ENCODE peak calls at places on chromosomes 1 and 21, in ten cellular contexts. L is aorta, Q is GM04504, A is NCI-H2081, I is choroid plexus epithelial cell, Z is AG10803, F is NCI-H1105, T is germinal center, G is Calu3, D is T47D. C is an unnamed sample.
A peak's percentile ranks its signal among the peaks of the same experiment; 100 is the strongest.

GRCh38 chr1:86227026-86227425 is 70.5 kb upstream of the COL24A1 start:
- DNase-seq in T (no peak), Q (no peak), G (no peak), Z (peak; percentile 29), L (no peak), D (no peak), F (no peak), A (no peak), I (no peak), C (no peak)

GRCh38 chr1:67601955-67602354 is 83.0 kb upstream of the GADD45A start:
- DNase-seq in A (no peak), T (no peak), I (no peak), G (no peak), F (no peak), D (no peak), Z (no peak), Q (no peak), L (no peak), C (no peak)

GRCh38 chr1:32592953-32593352 is 53.7 kb downstream of the ZBTB8A start:
- DNase-seq in D (no peak), Z (peak; percentile 12), G (no peak), I (peak; percentile 23), A (no peak), Q (peak; percentile 5), F (no peak), T (no peak), L (no peak), C (no peak)

GRCh38 chr1:15354580-15354965 is 55.1 kb upstream of the EFHD2 start:
- DNase-seq in D (no peak), I (peak; percentile 57), F (no peak), T (no peak), A (no peak), Q (no peak), G (no peak), Z (peak; percentile 41), L (no peak), C (no peak)

GRCh38 chr1:158121604-158122254 is 59.0 kb upstream of the CD1D start:
- DNase-seq in F (peak; percentile 44), Z (peak; percentile 18), T (peak; percentile 65), Q (no peak), A (peak; percentile 36), G (peak; percentile 75), I (peak; percentile 67), L (no peak), D (peak; percentile 65), C (peak; percentile 45)

GRCh38 chr1:35845766-35846165 is 37.2 kb upstream of the AGO1 start:
- DNase-seq in I (peak; percentile 2), A (no peak), Q (no peak), G (no peak), Z (peak; percentile 41), T (no peak), L (no peak), D (no peak), F (no peak), C (no peak)

GRCh38 chr1:27011976-27012563 is 580 bp downstream of the TENT5B start:
- DNase-seq in G (no peak), A (no peak), L (peak; percentile 56), F (no peak), I (no peak), Z (no peak), T (no peak), D (no peak), Q (no peak), C (no peak)

GRCh38 chr1:211947396-211948295 is 87.7 kb downstream of the INTS7 start:
- DNase-seq in D (no peak), Z (no peak), Q (no peak), A (peak; percentile 98), T (no peak), F (peak; percentile 86), L (no peak), I (no peak), G (no peak), C (no peak)

GRCh38 chr1:235999259-235999925 is 65.5 kb downstream of the NID1 start:
- DNase-seq in Z (peak; percentile 89), F (no peak), L (no peak), A (no peak), Q (peak; percentile 76), I (peak; percentile 97), D (no peak), T (no peak), G (no peak), C (peak; percentile 71)

GRCh38 chr1:6257541-6258069 is 3.3 kb downstream of the GPR153 start:
- DNase-seq in F (no peak), Z (no peak), Q (no peak), G (no peak), T (no peak), A (no peak), I (no peak), L (no peak), D (no peak), C (no peak)

GRCh38 chr1:209621329-209621728 is 30.9 kb downstream of the LAMB3 start:
- DNase-seq in I (no peak), L (no peak), T (no peak), Q (no peak), G (no peak), F (peak; percentile 26), A (peak; percentile 62), D (no peak), Z (no peak), C (no peak)

GRCh38 chr1:200669314-200670214 is at the start of gene DDX59:
- DNase-seq in Z (peak; percentile 98), G (peak; percentile 98), L (peak; percentile 98), A (peak; percentile 97), Q (peak; percentile 95), D (peak; percentile 91), T (peak; percentile 96), I (peak; percentile 98), F (peak; percentile 93), C (peak; percentile 97)

GRCh38 chr21:39074508-39074907 is 108.7 kb downstream of the PSMG1 start:
- DNase-seq in G (no peak), D (no peak), F (no peak), I (no peak), T (no peak), L (no peak), Q (no peak), Z (no peak), A (no peak), C (no peak)

GRCh38 chr1:147292635-147293251 is 50.3 kb downstream of the CHD1L start:
- DNase-seq in L (peak; percentile 53), D (no peak), Q (peak; percentile 87), T (no peak), F (no peak), A (no peak), G (no peak), I (peak; percentile 79), Z (peak; percentile 94), C (no peak)

GRCh38 chr1:19597463-19598309 is 46.4 kb upstream of the NBL1 start:
- DNase-seq in L (no peak), Q (no peak), T (no peak), Z (peak; percentile 29), D (no peak), A (peak; percentile 36), G (no peak), I (peak; percentile 64), F (peak; percentile 17), C (no peak)

GRCh38 chr1:43878854-43879253 is 54.7 kb upstream of the ARTN start:
- DNase-seq in D (no peak), L (no peak), F (no peak), Q (no peak), I (no peak), A (peak; percentile 90), T (no peak), Z (no peak), G (no peak), C (no peak)

GRCh38 chr1:230112131-230112701 is 45.2 kb downstream of the GALNT2 start:
- DNase-seq in D (no peak), L (no peak), Z (no peak), A (no peak), T (no peak), G (no peak), Q (no peak), F (no peak), I (no peak), C (no peak)

GRCh38 chr1:71330991-71331390 is 250.2 kb upstream of the ZRANB2 start:
- DNase-seq in I (no peak), Q (no peak), A (no peak), L (no peak), D (no peak), G (no peak), T (no peak), F (no peak), Z (no peak), C (no peak)

GRCh38 chr1:234170622-234171021 is 202.6 kb upstream of the COA6 start:
- DNase-seq in I (no peak), F (no peak), T (no peak), Q (no peak), D (no peak), G (no peak), A (no peak), Z (no peak), L (no peak), C (no peak)

GRCh38 chr1:116404699-116405098 is 31.7 kb downstream of the ATP1A1 start:
- DNase-seq in G (no peak), L (no peak), T (no peak), I (no peak), A (no peak), Z (no peak), F (no peak), Q (no peak), D (no peak), C (no peak)

GRCh38 chr1:160161965-160162705 is 10.7 kb downstream of the ATP1A4 start:
- DNase-seq in Z (peak; percentile 31), T (no peak), I (peak; percentile 69), L (no peak), D (no peak), G (no peak), Q (no peak), A (no peak), F (no peak), C (peak; percentile 41)

GRCh38 chr1:246795906-246796694 is 71.9 kb downstream of the SCCPDH start:
- DNase-seq in G (no peak), Q (no peak), A (no peak), F (no peak), L (no peak), T (no peak), Z (no peak), I (no peak), D (no peak), C (no peak)

GRCh38 chr1:16132325-16132785 is 23.5 kb downstream of the EPHA2 start:
- DNase-seq in Z (no peak), T (no peak), D (no peak), A (no peak), Q (no peak), L (no peak), F (no peak), I (no peak), G (no peak), C (no peak)

GRCh38 chr21:36708512-36709029 is 9.7 kb downstream of the SIM2 start:
- DNase-seq in L (no peak), D (no peak), F (no peak), Q (no peak), I (no peak), A (no peak), T (no peak), Z (no peak), G (no peak), C (no peak)

GRCh38 chr1:145845514-145846161 is at the start of gene NUDT17:
- DNase-seq in D (peak; percentile 88), T (peak; percentile 88), A (peak; percentile 86), Q (peak; percentile 51), L (peak; percentile 88), Z (peak; percentile 76), G (peak; percentile 87), I (peak; percentile 75), F (peak; percentile 74), C (peak; percentile 83)

GRCh38 chr1:213376862-213377372 is 325.9 kb downstream of the RPS6KC1 start:
- DNase-seq in G (peak; percentile 11), Q (no peak), F (no peak), T (no peak), A (no peak), L (no peak), Z (no peak), I (peak; percentile 24), D (no peak), C (no peak)

GRCh38 chr1:15531003-15531402 is 4.4 kb downstream of the DNAJC16 start:
- DNase-seq in I (no peak), L (no peak), F (no peak), Z (no peak), A (no peak), D (no peak), Q (no peak), T (no peak), G (no peak), C (no peak)

GRCh38 chr1:60847855-60848582 is 234.3 kb upstream of the NFIA start:
- DNase-seq in T (no peak), D (no peak), F (no peak), Q (no peak), I (no peak), G (no peak), A (no peak), L (no peak), Z (no peak), C (no peak)